ENCODE peak calls at places on chromosomes 4 and X, in ten cellular contexts. One of them, this sample, is unnamed.

GRCh38 chr4:76002176-76002575 is 5.1 kb downstream of the CXCL9 start:
- DNase-seq in astrocyte: no peak
- DNase-seq in H9: no peak
- DNase-seq in esophagus squamous epithelium: no peak
- DNase-seq in AG04449: no peak
- DNase-seq in RWPE1: no peak
- DNase-seq in kidney: no peak
- DNase-seq in glutamatergic neuron: no peak
- DNase-seq in nephron progenitor cell: no peak
- DNase-seq in progenitor cell of endocrine pancreas: no peak
- DNase-seq in this sample: no peak

GRCh38 chrX:74009041-74009440 is 294.9 kb upstream of the ZCCHC13 start:
- DNase-seq in RWPE1: no peak
- DNase-seq in glutamatergic neuron: no peak
- DNase-seq in nephron progenitor cell: no peak
- DNase-seq in H9: no peak
- DNase-seq in astrocyte: peak
- DNase-seq in AG04449: no peak
- DNase-seq in esophagus squamous epithelium: no peak
- DNase-seq in progenitor cell of endocrine pancreas: no peak
- DNase-seq in kidney: no peak
- DNase-seq in this sample: no peak

GRCh38 chr4:4182835-4183568 is 43.7 kb downstream of the OTOP1 start:
- DNase-seq in glutamatergic neuron: peak
- DNase-seq in RWPE1: peak
- DNase-seq in H9: peak
- DNase-seq in AG04449: no peak
- DNase-seq in esophagus squamous epithelium: no peak
- DNase-seq in kidney: no peak
- DNase-seq in nephron progenitor cell: peak
- DNase-seq in progenitor cell of endocrine pancreas: peak
- DNase-seq in astrocyte: no peak
- DNase-seq in this sample: no peak

GRCh38 chrX:23887448-23887847 is 20.3 kb downstream of the APOO start:
- DNase-seq in esophagus squamous epithelium: no peak
- DNase-seq in nephron progenitor cell: no peak
- DNase-seq in AG04449: no peak
- DNase-seq in glutamatergic neuron: no peak
- DNase-seq in kidney: no peak
- DNase-seq in RWPE1: no peak
- DNase-seq in progenitor cell of endocrine pancreas: no peak
- DNase-seq in astrocyte: no peak
- DNase-seq in H9: no peak
- DNase-seq in this sample: no peak

GRCh38 chr4:11470709-11471441 is 42.2 kb upstream of the HS3ST1 start:
- DNase-seq in H9: no peak
- DNase-seq in progenitor cell of endocrine pancreas: no peak
- DNase-seq in nephron progenitor cell: no peak
- DNase-seq in kidney: no peak
- DNase-seq in AG04449: no peak
- DNase-seq in esophagus squamous epithelium: no peak
- DNase-seq in RWPE1: no peak
- DNase-seq in glutamatergic neuron: no peak
- DNase-seq in astrocyte: no peak
- DNase-seq in this sample: no peak

GRCh38 chr4:10736895-10737294 is 52.3 kb upstream of the CLNK start:
- DNase-seq in esophagus squamous epithelium: no peak
- DNase-seq in progenitor cell of endocrine pancreas: no peak
- DNase-seq in glutamatergic neuron: no peak
- DNase-seq in AG04449: no peak
- DNase-seq in kidney: no peak
- DNase-seq in H9: peak
- DNase-seq in nephron progenitor cell: no peak
- DNase-seq in astrocyte: no peak
- DNase-seq in RWPE1: no peak
- DNase-seq in this sample: no peak

GRCh38 chr4:141486375-141486997 is 149.9 kb upstream of the IL15 start:
- DNase-seq in esophagus squamous epithelium: no peak
- DNase-seq in glutamatergic neuron: no peak
- DNase-seq in AG04449: peak
- DNase-seq in RWPE1: peak
- DNase-seq in kidney: no peak
- DNase-seq in nephron progenitor cell: no peak
- DNase-seq in progenitor cell of endocrine pancreas: no peak
- DNase-seq in astrocyte: peak
- DNase-seq in H9: no peak
- DNase-seq in this sample: no peak

GRCh38 chr4:180669637-180670036 is 1573.6 kb upstream of the TENM3 start:
- DNase-seq in astrocyte: peak
- DNase-seq in esophagus squamous epithelium: no peak
- DNase-seq in AG04449: no peak
- DNase-seq in kidney: no peak
- DNase-seq in progenitor cell of endocrine pancreas: no peak
- DNase-seq in glutamatergic neuron: no peak
- DNase-seq in RWPE1: no peak
- DNase-seq in H9: no peak
- DNase-seq in nephron progenitor cell: no peak
- DNase-seq in this sample: no peak

GRCh38 chr4:81606796-81607550 is 135.3 kb upstream of the RASGEF1B start:
- DNase-seq in AG04449: no peak
- DNase-seq in H9: no peak
- DNase-seq in kidney: peak
- DNase-seq in RWPE1: peak
- DNase-seq in glutamatergic neuron: no peak
- DNase-seq in esophagus squamous epithelium: no peak
- DNase-seq in nephron progenitor cell: peak
- DNase-seq in progenitor cell of endocrine pancreas: no peak
- DNase-seq in astrocyte: no peak
- DNase-seq in this sample: no peak

GRCh38 chr4:16897351-16897750 is 1.1 kb downstream of the LDB2 start:
- DNase-seq in esophagus squamous epithelium: no peak
- DNase-seq in RWPE1: no peak
- DNase-seq in glutamatergic neuron: no peak
- DNase-seq in kidney: no peak
- DNase-seq in AG04449: no peak
- DNase-seq in progenitor cell of endocrine pancreas: no peak
- DNase-seq in nephron progenitor cell: peak
- DNase-seq in H9: no peak
- DNase-seq in astrocyte: no peak
- DNase-seq in this sample: no peak

GRCh38 chr4:75248770-75249467 is 265.3 kb downstream of the RCHY1 start:
- DNase-seq in kidney: no peak
- DNase-seq in astrocyte: no peak
- DNase-seq in H9: no peak
- DNase-seq in nephron progenitor cell: no peak
- DNase-seq in glutamatergic neuron: no peak
- DNase-seq in esophagus squamous epithelium: no peak
- DNase-seq in RWPE1: peak
- DNase-seq in progenitor cell of endocrine pancreas: no peak
- DNase-seq in AG04449: no peak
- DNase-seq in this sample: no peak

GRCh38 chrX:15334561-15334960 is 762 bp downstream of the PIGA start:
- DNase-seq in AG04449: no peak
- DNase-seq in progenitor cell of endocrine pancreas: no peak
- DNase-seq in glutamatergic neuron: no peak
- DNase-seq in RWPE1: peak
- DNase-seq in esophagus squamous epithelium: no peak
- DNase-seq in kidney: no peak
- DNase-seq in astrocyte: peak
- DNase-seq in nephron progenitor cell: no peak
- DNase-seq in H9: no peak
- DNase-seq in this sample: no peak

GRCh38 chrX:120697053-120697452 is 67.2 kb upstream of the C1GALT1C1 start:
- DNase-seq in kidney: no peak
- DNase-seq in glutamatergic neuron: no peak
- DNase-seq in esophagus squamous epithelium: no peak
- DNase-seq in H9: no peak
- DNase-seq in nephron progenitor cell: no peak
- DNase-seq in AG04449: no peak
- DNase-seq in progenitor cell of endocrine pancreas: no peak
- DNase-seq in astrocyte: no peak
- DNase-seq in RWPE1: no peak
- DNase-seq in this sample: no peak

GRCh38 chrX:12304261-12304660 is 166.0 kb downstream of the FRMPD4 start:
- DNase-seq in AG04449: peak
- DNase-seq in astrocyte: no peak
- DNase-seq in nephron progenitor cell: no peak
- DNase-seq in kidney: no peak
- DNase-seq in H9: no peak
- DNase-seq in glutamatergic neuron: no peak
- DNase-seq in RWPE1: no peak
- DNase-seq in progenitor cell of endocrine pancreas: no peak
- DNase-seq in esophagus squamous epithelium: no peak
- DNase-seq in this sample: no peak

GRCh38 chr4:67713531-67714247 is 12.7 kb upstream of the UBA6 start:
- DNase-seq in astrocyte: peak
- DNase-seq in esophagus squamous epithelium: no peak
- DNase-seq in H9: no peak
- DNase-seq in progenitor cell of endocrine pancreas: no peak
- DNase-seq in nephron progenitor cell: no peak
- DNase-seq in kidney: no peak
- DNase-seq in glutamatergic neuron: no peak
- DNase-seq in AG04449: no peak
- DNase-seq in RWPE1: peak
- DNase-seq in this sample: no peak

GRCh38 chr4:67714955-67715354 is 14.0 kb upstream of the UBA6 start:
- DNase-seq in RWPE1: no peak
- DNase-seq in progenitor cell of endocrine pancreas: no peak
- DNase-seq in nephron progenitor cell: no peak
- DNase-seq in glutamatergic neuron: no peak
- DNase-seq in esophagus squamous epithelium: no peak
- DNase-seq in H9: no peak
- DNase-seq in AG04449: no peak
- DNase-seq in astrocyte: no peak
- DNase-seq in kidney: no peak
- DNase-seq in this sample: no peak

GRCh38 chr4:67712650-67713530 is 11.9 kb upstream of the UBA6 start:
- DNase-seq in astrocyte: no peak
- DNase-seq in AG04449: no peak
- DNase-seq in H9: peak
- DNase-seq in esophagus squamous epithelium: no peak
- DNase-seq in glutamatergic neuron: no peak
- DNase-seq in kidney: no peak
- DNase-seq in nephron progenitor cell: no peak
- DNase-seq in RWPE1: no peak
- DNase-seq in progenitor cell of endocrine pancreas: no peak
- DNase-seq in this sample: no peak

GRCh38 chr4:67714248-67714583 is 13.3 kb upstream of the UBA6 start:
- DNase-seq in H9: no peak
- DNase-seq in esophagus squamous epithelium: no peak
- DNase-seq in nephron progenitor cell: no peak
- DNase-seq in AG04449: no peak
- DNase-seq in glutamatergic neuron: no peak
- DNase-seq in astrocyte: no peak
- DNase-seq in kidney: no peak
- DNase-seq in RWPE1: no peak
- DNase-seq in progenitor cell of endocrine pancreas: no peak
- DNase-seq in this sample: no peak

GRCh38 chr4:67712000-67712625 is 11.2 kb upstream of the UBA6 start:
- DNase-seq in glutamatergic neuron: no peak
- DNase-seq in esophagus squamous epithelium: no peak
- DNase-seq in progenitor cell of endocrine pancreas: no peak
- DNase-seq in RWPE1: no peak
- DNase-seq in H9: no peak
- DNase-seq in astrocyte: no peak
- DNase-seq in nephron progenitor cell: no peak
- DNase-seq in AG04449: no peak
- DNase-seq in kidney: no peak
- DNase-seq in this sample: no peak
- TF ChIP-seq CTCF in glutamatergic neuron: no peak
- TF ChIP-seq CTCF in esophagus squamous epithelium: no peak
- TF ChIP-seq CTCF in progenitor cell of endocrine pancreas: no peak
- TF ChIP-seq CTCF in RWPE1: no peak
- TF ChIP-seq CTCF in H9: no peak
- TF ChIP-seq CTCF in astrocyte: no peak
- TF ChIP-seq CTCF in nephron progenitor cell: no peak
- TF ChIP-seq CTCF in AG04449: no peak
- TF ChIP-seq CTCF in kidney: no peak
- TF ChIP-seq CTCF in this sample: no peak

GRCh38 chrX:135713795-135714194 is 356 bp downstream of the CT45A1 start:
- DNase-seq in glutamatergic neuron: no peak
- DNase-seq in progenitor cell of endocrine pancreas: no peak
- DNase-seq in kidney: no peak
- DNase-seq in H9: no peak
- DNase-seq in RWPE1: no peak
- DNase-seq in esophagus squamous epithelium: no peak
- DNase-seq in AG04449: no peak
- DNase-seq in astrocyte: no peak
- DNase-seq in nephron progenitor cell: no peak
- DNase-seq in this sample: no peak

DNA sequence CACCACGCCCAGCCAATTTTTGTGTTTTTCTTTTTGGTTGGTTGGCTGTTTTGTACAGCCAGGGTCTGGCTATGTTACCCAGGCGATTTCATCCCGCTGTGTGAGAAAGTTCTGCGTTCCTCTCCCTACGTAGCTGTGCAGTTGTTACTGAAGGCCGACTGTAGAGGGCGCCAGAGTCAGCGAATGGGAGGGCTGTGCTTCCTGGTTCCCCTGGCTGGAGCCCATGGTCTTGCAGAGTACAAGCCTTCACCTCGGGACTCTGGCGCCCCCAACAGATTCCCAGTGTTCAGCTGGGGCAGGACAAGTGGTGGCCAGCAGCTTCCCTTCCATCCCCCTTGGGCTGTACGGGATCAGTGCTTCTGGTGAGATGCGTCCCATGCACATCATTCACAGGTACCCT is 5.6 kb upstream of the CT45A1 start:
- DNase-seq in esophagus squamous epithelium: no peak
- DNase-seq in astrocyte: no peak
- DNase-seq in H9: peak
- DNase-seq in RWPE1: no peak
- DNase-seq in progenitor cell of endocrine pancreas: no peak
- DNase-seq in AG04449: no peak
- DNase-seq in nephron progenitor cell: peak
- DNase-seq in glutamatergic neuron: peak
- DNase-seq in kidney: no peak
- DNase-seq in this sample: no peak
- TF ChIP-seq CTCF in esophagus squamous epithelium: peak
- TF ChIP-seq CTCF in astrocyte: no peak
- TF ChIP-seq CTCF in H9: peak
- TF ChIP-seq CTCF in RWPE1: no peak
- TF ChIP-seq CTCF in progenitor cell of endocrine pancreas: no peak
- TF ChIP-seq CTCF in AG04449: no peak
- TF ChIP-seq CTCF in nephron progenitor cell: no peak
- TF ChIP-seq CTCF in glutamatergic neuron: peak
- TF ChIP-seq CTCF in kidney: no peak
- TF ChIP-seq CTCF in this sample: no peak

GRCh38 chrX:108304210-108304609 is 134.0 kb downstream of the COL4A6 start:
- DNase-seq in RWPE1: no peak
- DNase-seq in progenitor cell of endocrine pancreas: no peak
- DNase-seq in kidney: no peak
- DNase-seq in astrocyte: peak
- DNase-seq in H9: no peak
- DNase-seq in esophagus squamous epithelium: no peak
- DNase-seq in nephron progenitor cell: no peak
- DNase-seq in glutamatergic neuron: no peak
- DNase-seq in AG04449: no peak
- DNase-seq in this sample: no peak
- TF ChIP-seq CTCF in RWPE1: peak
- TF ChIP-seq CTCF in progenitor cell of endocrine pancreas: peak
- TF ChIP-seq CTCF in kidney: peak
- TF ChIP-seq CTCF in astrocyte: peak
- TF ChIP-seq CTCF in H9: peak
- TF ChIP-seq CTCF in esophagus squamous epithelium: peak
- TF ChIP-seq CTCF in nephron progenitor cell: peak
- TF ChIP-seq CTCF in glutamatergic neuron: no peak
- TF ChIP-seq CTCF in AG04449: no peak
- TF ChIP-seq CTCF in this sample: no peak

GRCh38 chrX:137432609-137433008 is 133.3 kb upstream of the ZIC3 start:
- DNase-seq in RWPE1: no peak
- DNase-seq in nephron progenitor cell: peak
- DNase-seq in progenitor cell of endocrine pancreas: no peak
- DNase-seq in glutamatergic neuron: peak
- DNase-seq in esophagus squamous epithelium: no peak
- DNase-seq in kidney: no peak
- DNase-seq in AG04449: no peak
- DNase-seq in H9: peak
- DNase-seq in astrocyte: no peak
- DNase-seq in this sample: no peak
- TF ChIP-seq CTCF in RWPE1: no peak
- TF ChIP-seq CTCF in nephron progenitor cell: peak
- TF ChIP-seq CTCF in progenitor cell of endocrine pancreas: peak
- TF ChIP-seq CTCF in glutamatergic neuron: peak
- TF ChIP-seq CTCF in esophagus squamous epithelium: no peak
- TF ChIP-seq CTCF in kidney: peak
- TF ChIP-seq CTCF in AG04449: no peak
- TF ChIP-seq CTCF in H9: peak
- TF ChIP-seq CTCF in astrocyte: peak
- TF ChIP-seq CTCF in this sample: no peak

This sample was measured in omental fat pad.